ENCODE peak calls at places on chromosomes 11 and 22, in six cellular contexts. M is AG04450, E is cardiac muscle cell, S is tibial nerve, W is BE2C, X is Caco-2. J is an unnamed sample.

GRCh38 chr11:83508804-83509203 is 222.6 kb upstream of the CCDC90B start:
- DNase-seq in E (no peak), M (no peak), W (no peak), X (peak; percentile 46), S (no peak), J (no peak)

GRCh38 chr22:34004058-34004457 is 83.8 kb upstream of the LARGE1 start:
- DNase-seq in W (no peak), S (no peak), M (no peak), E (no peak), X (no peak), J (no peak)

GRCh38 chr11:87324817-87325489 is 287.2 kb downstream of the TMEM135 start:
- DNase-seq in M (no peak), S (no peak), E (no peak), X (no peak), W (no peak), J (no peak)

GRCh38 chr11:60905551-60906113 is 753 bp downstream of the PRPF19 start:
- DNase-seq in W (no peak), E (peak; percentile 29), M (no peak), X (no peak), S (no peak), J (no peak)

GRCh38 chr22:30299322-30299721 is 10.0 kb upstream of the CASTOR1 start:
- DNase-seq in W (no peak), E (no peak), X (no peak), S (no peak), M (no peak), J (no peak)

GRCh38 chr11:128590587-128590986 is 3.2 kb upstream of the ETS1 start:
- DNase-seq in X (no peak), W (no peak), M (no peak), S (no peak), E (no peak), J (no peak)

GRCh38 chr11:115653926-115654325 is 149.7 kb upstream of the CADM1 start:
- DNase-seq in M (no peak), S (no peak), E (no peak), X (no peak), W (no peak), J (peak; percentile 73)

GRCh38 chr22:30224161-30224857 is 22.2 kb downstream of the LIF start:
- DNase-seq in W (no peak), E (no peak), S (no peak), X (no peak), M (no peak), J (peak; percentile 56)

GRCh38 chr11:96091476-96091875 is 167.6 kb upstream of the MTMR2 start:
- DNase-seq in S (no peak), E (peak; percentile 40), M (no peak), W (no peak), X (no peak), J (no peak)
- TF ChIP-seq CTCF in S (peak; percentile 13), E (no peak), M (no peak), W (peak; percentile 39), X (peak; percentile 25), J (no peak)

DNA sequence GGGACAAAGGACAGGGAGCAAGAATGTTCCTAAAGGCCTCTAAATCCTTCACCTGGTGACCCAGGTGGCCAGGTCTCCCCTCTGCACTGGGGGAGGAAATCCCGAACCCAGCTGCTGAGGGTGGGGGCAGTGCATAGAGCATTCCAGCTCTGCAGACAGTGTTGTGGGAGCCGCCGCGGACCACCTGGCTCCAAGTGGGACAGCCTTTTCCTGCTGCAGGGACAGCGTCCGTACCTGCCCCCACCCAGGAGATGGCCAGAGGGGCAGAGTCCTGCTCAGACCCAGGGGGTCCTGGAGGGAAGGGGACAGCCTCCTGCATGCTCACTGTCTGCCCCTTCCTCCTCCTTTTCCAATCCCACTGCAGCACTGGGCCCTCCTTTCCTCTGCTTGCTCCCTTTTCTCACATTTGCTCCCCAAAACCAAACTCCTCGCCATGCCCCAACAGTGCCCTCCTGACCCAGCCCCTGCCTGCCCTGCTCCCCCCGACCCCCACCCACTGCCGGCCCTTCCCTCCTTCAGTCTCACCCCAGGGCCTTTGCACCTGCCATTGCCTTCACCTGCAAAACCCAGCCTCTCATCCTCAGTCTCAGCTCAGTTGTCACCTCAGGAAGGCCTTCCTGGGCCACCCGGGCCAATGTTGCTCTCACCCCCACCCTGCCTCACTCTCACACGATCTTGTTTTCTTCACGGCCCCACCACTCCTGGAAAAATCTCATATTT is 12.8 kb downstream of the PNPLA5 start:
- DNase-seq in S (no peak), X (no peak), E (no peak), W (peak; percentile 3), M (no peak), J (no peak)
- H3K27me3 ChIP-seq in S (no peaks in the 10 kb centered on the region), X (no peaks in the 10 kb centered on the region), E (no peaks in the 10 kb centered on the region), W (no peaks in the 10 kb centered on the region), M (peaks cover 14% of the 10 kb centered on the region), J (peaks cover 10% of the 10 kb centered on the region)

GRCh38 chr11:73629907-73630306 is 16.5 kb upstream of the PLEKHB1 start:
- DNase-seq in M (no peak), E (no peak), S (no peak), X (no peak), W (no peak), J (no peak)
- TF ChIP-seq CTCF in M (no peak), E (no peak), S (no peak), X (no peak), W (no peak), J (no peak)

GRCh38 chr11:20162340-20162739 is 2.1 kb upstream of the DBX1 start:
- DNase-seq in M (no peak), W (no peak), S (no peak), E (no peak), X (no peak), J (no peak)

GRCh38 chr11:20161230-20161918 is 1.1 kb upstream of the DBX1 start:
- DNase-seq in M (no peak), X (no peak), S (no peak), E (peak; percentile 13), W (peak; percentile 77), J (no peak)

GRCh38 chr11:20160425-20161229 is at the start of gene DBX1:
- DNase-seq in M (no peak), X (no peak), S (no peak), W (no peak), E (no peak), J (no peak)

GRCh38 chr11:20162824-20163777 is 2.8 kb upstream of the DBX1 start:
- DNase-seq in S (no peak), W (peak; percentile 35), M (no peak), X (no peak), E (peak; percentile 27), J (no peak)

DNA sequence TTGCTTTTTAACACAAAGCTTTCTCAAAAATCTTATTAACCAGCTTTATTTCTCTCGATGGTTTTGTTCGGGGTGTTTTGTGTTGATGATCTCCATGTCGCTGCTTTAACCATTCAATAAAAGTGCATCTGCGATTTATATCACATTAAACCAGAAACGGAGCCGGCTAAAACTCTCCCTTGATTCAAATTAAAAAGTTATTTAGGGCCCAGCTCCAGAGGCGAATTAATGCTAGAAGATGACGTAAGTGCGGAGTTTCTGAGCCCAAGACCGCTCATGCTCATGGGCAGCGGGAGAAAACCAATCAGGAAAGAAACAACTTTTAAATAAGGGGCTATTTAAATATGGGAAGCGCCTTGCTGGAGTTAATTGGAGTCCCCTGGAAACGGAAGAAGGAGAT is 1.6 kb upstream of the DBX1 start:
- DNase-seq in E (no peak), W (no peak), M (no peak), S (no peak), X (no peak), J (no peak)
- H3K27me3 ChIP-seq in E (peaks cover 100% of the 10 kb centered on the region), W (peaks cover 59% of the 10 kb centered on the region), M (peaks cover 88% of the 10 kb centered on the region), S (peaks cover 5% of the 10 kb centered on the region), X (no peaks in the 10 kb centered on the region), J (peaks cover 73% of the 10 kb centered on the region)

DNA sequence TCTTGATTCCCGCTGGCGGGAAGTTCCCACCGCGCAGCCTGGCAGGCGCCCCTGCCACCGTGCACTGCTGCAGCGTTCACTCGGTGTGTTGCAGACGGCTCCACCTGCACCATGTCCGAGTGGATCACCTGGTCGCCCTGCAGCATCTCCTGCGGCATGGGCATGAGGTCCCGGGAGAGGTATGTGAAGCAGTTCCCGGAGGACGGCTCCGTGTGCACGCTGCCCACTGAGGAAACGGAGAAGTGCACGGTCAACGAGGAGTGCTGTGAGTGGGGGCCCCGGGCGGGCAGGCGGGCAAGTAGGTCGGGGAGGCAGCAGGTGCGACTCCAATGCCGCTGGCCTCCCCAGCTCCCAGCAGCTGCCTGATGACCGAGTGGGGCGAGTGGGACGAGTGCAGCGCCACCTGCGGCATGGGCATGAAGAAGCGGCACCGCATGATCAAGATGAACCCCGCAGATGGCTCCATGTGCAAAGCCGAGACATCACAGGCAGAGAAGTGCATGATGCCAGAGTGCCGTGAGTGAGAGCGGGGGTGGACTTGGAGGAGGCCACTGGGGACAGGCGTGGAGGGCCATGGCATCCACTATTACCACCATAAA is 99.7 kb downstream of the RRAS2 start:
- DNase-seq in S (no peak), X (no peak), W (no peak), M (no peak), E (no peak), J (no peak)
- TF ChIP-seq CTCF in S (no peak), X (no peak), W (no peak), M (no peak), E (no peak), J (no peak)

GRCh38 chr11:119409731-119410130 is 13.2 kb downstream of the THY1 start:
- DNase-seq in E (no peak), S (no peak), M (no peak), W (no peak), X (no peak), J (no peak)
- H3K27me3 ChIP-seq in E (no peaks in the 10 kb centered on the region), S (no peaks in the 10 kb centered on the region), M (peaks cover 3% of the 10 kb centered on the region), W (no peaks in the 10 kb centered on the region), X (no peaks in the 10 kb centered on the region), J (no peaks in the 10 kb centered on the region)

GRCh38 chr11:330307-330693 is 9.6 kb upstream of the IFITM3 start:
- DNase-seq in X (no peak), M (no peak), S (no peak), E (no peak), W (no peak), J (no peak)
- TF ChIP-seq CTCF in X (no peak), M (no peak), S (no peak), E (no peak), W (no peak), J (no peak)

GRCh38 chr11:75715688-75716087 is 1.9 kb upstream of the MOGAT2 start:
- DNase-seq in E (no peak), S (no peak), W (no peak), M (no peak), X (no peak), J (no peak)

GRCh38 chr11:75717608-75718403 is at the start of gene MOGAT2:
- DNase-seq in E (no peak), X (no peak), M (no peak), S (no peak), W (no peak), J (no peak)

GRCh38 chr11:75714211-75714610 is 3.4 kb upstream of the MOGAT2 start:
- DNase-seq in E (no peak), W (no peak), S (no peak), M (no peak), X (no peak), J (no peak)

GRCh38 chr11:75718406-75719088 is 909 bp downstream of the MOGAT2 start:
- DNase-seq in X (no peak), E (peak; percentile 9), W (no peak), S (no peak), M (no peak), J (no peak)

GRCh38 chr11:75716659-75717058 is 979 bp upstream of the MOGAT2 start:
- DNase-seq in E (no peak), S (no peak), W (no peak), M (no peak), X (no peak), J (no peak)
- H3K27me3 ChIP-seq in E (peaks cover 6% of the 10 kb centered on the region), S (no peaks in the 10 kb centered on the region), W (no peaks in the 10 kb centered on the region), M (peaks cover 40% of the 10 kb centered on the region), X (no peaks in the 10 kb centered on the region), J (peaks cover 7% of the 10 kb centered on the region)

GRCh38 chr11:108734956-108735559 is 70.2 kb downstream of the DDX10 start:
- DNase-seq in W (no peak), X (peak; percentile 51), S (no peak), E (peak; percentile 29), M (no peak), J (no peak)
- TF ChIP-seq CTCF in W (peak; percentile 74), X (peak; percentile 63), S (no peak), E (peak; percentile 42), M (peak; percentile 44), J (peak; percentile 34)

GRCh38 chr11:131372243-131372930 is 2.0 kb downstream of the NTM start:
- DNase-seq in S (no peak), E (no peak), W (no peak), X (no peak), M (no peak), J (no peak)
- H3K27me3 ChIP-seq in S (no peaks in the 10 kb centered on the region), E (peaks cover 8% of the 10 kb centered on the region), W (no peaks in the 10 kb centered on the region), X (peaks cover 3% of the 10 kb centered on the region), M (peaks cover 28% of the 10 kb centered on the region), J (peaks cover 5% of the 10 kb centered on the region)